ENCODE peak calls at places on chromosomes 13 and 19, in four cellular contexts. I is fibroblast of gingiva, R is Calu3, N is Peyer's patch. P is an unnamed sample.

GRCh38 chr19:14979498-14980255 is at the start of gene SLC1A6:
- DNase-seq in I (no peak), R (no peak), N (no peak), P (peak; percentile 37)

GRCh38 chr13:62209539-62209938 is 793.9 kb upstream of the PCDH20 start:
- DNase-seq in I (no peak), R (no peak), N (no peak), P (no peak)

GRCh38 chr19:55703790-55704215 is 28.8 kb downstream of the EPN1 start:
- DNase-seq in I (no peak), R (no peak), N (peak; percentile 72), P (peak; percentile 72)

GRCh38 chr13:39455534-39456175 is 147.3 kb downstream of the LHFPL6 start:
- DNase-seq in I (no peak), R (no peak), N (no peak), P (no peak)

GRCh38 chr13:99724633-99725517 is 223.6 kb downstream of the TM9SF2 start:
- DNase-seq in I (no peak), R (no peak), N (no peak), P (no peak)

GRCh38 chr13:39037410-39037879 is 444 bp downstream of the PROSER1 start:
- DNase-seq in I (no peak), R (no peak), N (no peak), P (no peak)

GRCh38 chr13:23378009-23378632 is 55.4 kb downstream of the SACS start:
- DNase-seq in I (peak; percentile 93), R (no peak), N (peak; percentile 61), P (no peak)

GRCh38 chr19:49140951-49141350 is 14.2 kb downstream of the HRC start:
- DNase-seq in I (no peak), R (no peak), N (no peak), P (no peak)

GRCh38 chr19:14835011-14835410 is at the start of the genes OR7A5 and OR7C1:
- DNase-seq in I (no peak), R (no peak), N (no peak), P (no peak)

GRCh38 chr19:28705008-28705407 is 507.9 kb downstream of the UQCRFS1 start:
- DNase-seq in I (peak; percentile 52), R (peak; percentile 59), N (no peak), P (no peak)

GRCh38 chr13:25752957-25753540 is 298.8 kb downstream of the SHISA2 start:
- DNase-seq in I (peak; percentile 83), R (no peak), N (no peak), P (no peak)

GRCh38 chr19:15995536-15995935 is 46.7 kb downstream of the OR10H4 start:
- DNase-seq in I (no peak), R (no peak), N (no peak), P (no peak)

GRCh38 chr13:95902736-95903135 is 150.5 kb downstream of the UGGT2 start:
- DNase-seq in I (peak; percentile 71), R (no peak), N (no peak), P (no peak)

GRCh38 chr13:45674908-45675307 is 27.2 kb upstream of the CBY2 start:
- DNase-seq in I (peak; percentile 37), R (no peak), N (no peak), P (no peak)

GRCh38 chr19:35248310-35249145 is at the start of gene LSR:
- DNase-seq in I (no peak), R (peak; percentile 98), N (peak; percentile 96), P (no peak)

GRCh38 chr13:102770435-102770834 is 3.2 kb downstream of the TEX30 start:
- DNase-seq in I (no peak), R (no peak), N (no peak), P (no peak)

GRCh38 chr13:75702476-75702875 is 66.3 kb downstream of the LMO7 start:
- DNase-seq in I (no peak), R (no peak), N (no peak), P (no peak)

GRCh38 chr19:18152444-18152816 is 533 bp upstream of the PIK3R2 start:
- DNase-seq in I (peak; percentile 96), R (peak; percentile 89), N (peak; percentile 100), P (peak; percentile 94)

GRCh38 chr19:4909172-4909896 is at the start of gene UHRF1:
- DNase-seq in I (no peak), R (peak; percentile 55), N (no peak), P (no peak)

GRCh38 chr19:55487884-55488687 is at the start of gene SSC5D:
- DNase-seq in I (peak; percentile 63), R (no peak), N (no peak), P (peak; percentile 72)

GRCh38 chr19:3163230-3163886 is 15.2 kb upstream of the S1PR4 start:
- DNase-seq in I (peak; percentile 24), R (peak; percentile 62), N (peak; percentile 83), P (peak; percentile 90)

GRCh38 chr19:47093254-47093653 is 20.3 kb downstream of the ZC3H4 start:
- DNase-seq in I (peak; percentile 76), R (no peak), N (no peak), P (no peak)

GRCh38 chr19:10773969-10774368 is 56.1 kb downstream of the DNM2 start:
- DNase-seq in I (no peak), R (no peak), N (no peak), P (no peak)

GRCh38 chr13:80341771-80342271 is 895 bp upstream of the SPRY2 start:
- DNase-seq in I (peak; percentile 19), R (peak; percentile 6), N (peak; percentile 57), P (no peak)

GRCh38 chr13:112249644-112250610 is 126.2 kb upstream of the SPACA7 start:
- DNase-seq in I (no peak), R (no peak), N (peak; percentile 36), P (no peak)

GRCh38 chr19:1097810-1098176 is 2.6 kb upstream of the POLR2E start:
- DNase-seq in I (peak; percentile 53), R (no peak), N (no peak), P (no peak)

GRCh38 chr19:1582201-1582600 is 10.5 kb downstream of the MBD3 start:
- DNase-seq in I (no peak), R (no peak), N (no peak), P (no peak)

GRCh38 chr19:49442354-49442753 is 1.0 kb upstream of the SLC17A7 start:
- DNase-seq in I (no peak), R (peak; percentile 32), N (no peak), P (no peak)

GRCh38 chr19:51889934-51890333 is 2.2 kb upstream of the ZNF577 start:
- DNase-seq in I (no peak), R (no peak), N (no peak), P (no peak)

GRCh38 chr13:80814541-80814940 is 473.6 kb upstream of the SPRY2 start:
- DNase-seq in I (peak; percentile 25), R (no peak), N (no peak), P (peak; percentile 1)

GRCh38 chr13:27911499-27911898 is 8.3 kb upstream of the PDX1 start:
- DNase-seq in I (no peak), R (no peak), N (no peak), P (no peak)

GRCh38 chr13:72782717-72783116 is 784 bp downstream of the PIBF1 start:
- DNase-seq in I (peak; percentile 31), R (no peak), N (no peak), P (no peak)

GRCh38 chr19:35347171-35347929 is at the start of gene FFAR1:
- DNase-seq in I (no peak), R (no peak), N (peak; percentile 70), P (no peak)

GRCh38 chr13:26710166-26710565 is 50.4 kb downstream of the GPR12 start:
- DNase-seq in I (no peak), R (no peak), N (no peak), P (no peak)

GRCh38 chr19:53936035-53936434 is 26.7 kb upstream of the CACNG8 start:
- DNase-seq in I (no peak), R (no peak), N (no peak), P (no peak)

GRCh38 chr13:66992183-66992582 is 238.0 kb downstream of the PCDH9 start:
- DNase-seq in I (peak; percentile 63), R (peak; percentile 4), N (no peak), P (no peak)

GRCh38 chr19:584240-585001 is 5.3 kb upstream of the HCN2 start:
- DNase-seq in I (no peak), R (peak; percentile 63), N (peak; percentile 68), P (peak; percentile 83)

GRCh38 chr19:35162471-35163326 is 8.2 kb downstream of the FXYD5 start:
- DNase-seq in I (no peak), R (peak; percentile 88), N (peak; percentile 25), P (no peak)

GRCh38 chr19:42226886-42227285 is 6.8 kb downstream of the ZNF526 start:
- DNase-seq in I (no peak), R (no peak), N (no peak), P (no peak)

GRCh38 chr19:8576273-8576993 is 809 bp downstream of the MYO1F start:
- DNase-seq in I (no peak), R (no peak), N (peak; percentile 69), P (no peak)

P was measured in frontal cortex.